ENCODE peak calls at places on chromosomes 4 and X, in five cellular contexts. W, E, M, I and V are unnamed samples.

GRCh38 chr4:85741421-85741820 is 266.5 kb downstream of the ARHGAP24 start:
- ATAC-seq in W (no peak), E (no peak), M (no peak), I (no peak), V (no peak)

GRCh38 chr4:166594326-166594946 is 639.9 kb downstream of the SPOCK3 start:
- ATAC-seq in W (peak), E (no peak), M (no peak), I (peak), V (no peak)

GRCh38 chrX:134932528-134933217 is 58.1 kb upstream of the SMIM10 start:
- ATAC-seq in W (peak), E (no peak), M (no peak), I (no peak), V (no peak)

GRCh38 chr4:76589402-76589801 is 154.4 kb downstream of the SHROOM3 start:
- ATAC-seq in W (no peak), E (no peak), M (peak), I (no peak), V (peak)

GRCh38 chr4:101670897-101671296 is 119.6 kb upstream of the BANK1 start:
- ATAC-seq in W (no peak), E (no peak), M (no peak), I (no peak), V (peak)

GRCh38 chr4:37879365-37879764 is 11.5 kb upstream of the TBC1D1 start:
- ATAC-seq in W (no peak), E (no peak), M (no peak), I (no peak), V (no peak)

GRCh38 chr4:88030565-88031310 is 23.3 kb downstream of the PKD2 start:
- ATAC-seq in W (no peak), E (no peak), M (no peak), I (no peak), V (no peak)

GRCh38 chr4:118947095-118947494 is 58.4 kb downstream of the SYNPO2 start:
- ATAC-seq in W (no peak), E (no peak), M (no peak), I (no peak), V (no peak)

GRCh38 chrX:16870095-16870860 is at the start of gene RBBP7:
- ATAC-seq in W (peak), E (peak), M (peak), I (peak), V (peak)
- TF ChIP-seq POLR2A in W (peak), E (peak), M (peak), I (peak), V (peak)

GRCh38 chrX:11421816-11422528 is 128.8 kb downstream of the AMELX start:
- ATAC-seq in W (no peak), E (no peak), M (no peak), I (no peak), V (no peak)
- TF ChIP-seq POLR2AphosphoS5 in W (no peak), E (no peak), M (no peak), I (no peak), V (peak)

GRCh38 chr4:39335566-39335965 is 30.6 kb downstream of the RFC1 start:
- ATAC-seq in W (no peak), E (no peak), M (no peak), I (no peak), V (no peak)
- TF ChIP-seq EP300 in W (no peak), E (no peak), M (no peak), I (no peak), V (no peak)

DNA sequence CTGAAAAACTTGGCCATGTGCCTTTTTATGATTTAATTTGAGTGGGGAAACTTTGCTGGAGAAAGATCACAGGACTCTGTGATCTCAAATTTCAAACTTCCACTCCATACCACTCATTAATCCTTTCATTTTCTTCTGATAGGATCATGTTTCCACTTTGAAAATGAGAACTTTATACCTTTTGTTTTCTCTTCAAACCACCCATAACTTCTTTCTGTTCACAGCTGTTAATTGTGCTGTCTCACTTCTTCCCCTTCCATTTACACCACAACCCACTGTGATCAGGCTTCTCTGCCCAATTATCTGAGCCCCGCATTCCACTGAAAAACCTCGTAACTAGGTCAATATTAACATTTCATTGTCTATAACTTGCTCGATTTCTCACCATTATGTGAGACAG is 47.0 kb upstream of the ARSJ start:
- ATAC-seq in W (no peak), E (no peak), M (no peak), I (no peak), V (no peak)
- TF ChIP-seq POLR2A in W (no peak), E (no peak), M (no peak), I (no peak), V (no peak)

GRCh38 chr4:5710065-5710961 is 688 bp upstream of the EVC start:
- ATAC-seq in W (peak), E (peak), M (peak), I (peak), V (peak)

GRCh38 chr4:5708829-5709680 is 696 bp upstream of the EVC2 start:
- ATAC-seq in W (peak), E (no peak), M (no peak), I (no peak), V (peak)

GRCh38 chr4:5707366-5708133 is 809 bp downstream of the EVC2 start:
- ATAC-seq in W (no peak), E (no peak), M (no peak), I (no peak), V (no peak)

GRCh38 chr4:5706486-5707290 is 1.7 kb downstream of the EVC2 start:
- ATAC-seq in W (no peak), E (no peak), M (no peak), I (peak), V (no peak)

GRCh38 chr4:5708171-5708828 is at the start of gene EVC2:
- ATAC-seq in W (no peak), E (peak), M (peak), I (peak), V (peak)
- TF ChIP-seq POLR2AphosphoS5 in W (no peak), E (no peak), M (peak), I (no peak), V (peak)

DNA sequence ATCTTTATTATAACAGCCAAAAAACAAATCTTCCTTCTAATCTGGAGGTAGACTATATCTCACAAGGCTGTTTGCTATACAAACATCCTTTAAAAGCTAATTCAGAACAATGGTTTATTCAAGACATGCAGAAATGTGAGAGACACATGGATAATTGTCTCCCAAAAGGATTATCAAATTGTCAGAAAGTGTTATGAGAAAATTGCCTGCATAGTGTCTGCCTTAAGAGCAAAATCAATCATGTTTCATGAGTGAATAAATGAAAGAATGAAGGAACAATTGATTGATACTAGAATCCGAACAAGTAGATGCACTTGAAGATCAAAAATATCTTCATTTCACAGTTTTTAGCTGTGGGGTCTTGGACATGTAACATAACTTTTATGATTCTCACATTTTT is 621.7 kb upstream of the BOD1L1 start:
- ATAC-seq in W (no peak), E (no peak), M (no peak), I (no peak), V (no peak)
- TF ChIP-seq EP300 in W (no peak), E (no peak), M (no peak), I (no peak), V (no peak)

GRCh38 chr4:74632634-74633033 is 161.7 kb downstream of the BTC start:
- ATAC-seq in W (no peak), E (peak), M (peak), I (peak), V (no peak)
- TF ChIP-seq POLR2A in W (no peak), E (no peak), M (no peak), I (no peak), V (no peak)